ENCODE peak calls at places on chromosomes 4 and X, in nine cellular contexts. One of them, this sample, is unnamed. For H3K9me3 and H3K4me1, the result is how much of the 10 kb centered on the place peaks cover.

GRCh38 chr4:71415491-71415890 is 76.7 kb downstream of the SLC4A4 start:
- DNase-seq in fibroblast of lung: peak
- DNase-seq in IMR-90: peak
- DNase-seq in CD8-positive, alpha-beta T cell: no peak
- DNase-seq in sigmoid colon: no peak
- DNase-seq in psoas muscle: no peak
- DNase-seq in stomach: no peak
- DNase-seq in SJSA1: no peak
- DNase-seq in HCT116: no peak
- DNase-seq in this sample: no peak

GRCh38 chrX:151970661-151971060 is 3.8 kb downstream of the GABRE start:
- DNase-seq in fibroblast of lung: peak
- DNase-seq in IMR-90: peak
- DNase-seq in CD8-positive, alpha-beta T cell: no peak
- DNase-seq in sigmoid colon: peak
- DNase-seq in psoas muscle: peak
- DNase-seq in stomach: peak
- DNase-seq in SJSA1: peak
- DNase-seq in HCT116: no peak
- DNase-seq in this sample: no peak

GRCh38 chrX:52078133-52078532 is 9.2 kb upstream of the MAGED4B start:
- DNase-seq in fibroblast of lung: no peak
- DNase-seq in IMR-90: no peak
- DNase-seq in CD8-positive, alpha-beta T cell: no peak
- DNase-seq in sigmoid colon: no peak
- DNase-seq in psoas muscle: no peak
- DNase-seq in stomach: no peak
- DNase-seq in SJSA1: no peak
- DNase-seq in HCT116: no peak
- DNase-seq in this sample: no peak

GRCh38 chr4:142085631-142086292 is 449.4 kb downstream of the IL15 start:
- DNase-seq in fibroblast of lung: peak
- DNase-seq in IMR-90: no peak
- DNase-seq in CD8-positive, alpha-beta T cell: no peak
- DNase-seq in sigmoid colon: no peak
- DNase-seq in psoas muscle: no peak
- DNase-seq in stomach: no peak
- DNase-seq in SJSA1: no peak
- DNase-seq in HCT116: no peak
- DNase-seq in this sample: no peak

GRCh38 chrX:103446665-103447302 is 70.4 kb downstream of the BEX3 start:
- DNase-seq in fibroblast of lung: peak
- DNase-seq in IMR-90: peak
- DNase-seq in CD8-positive, alpha-beta T cell: no peak
- DNase-seq in sigmoid colon: no peak
- DNase-seq in psoas muscle: no peak
- DNase-seq in stomach: no peak
- DNase-seq in SJSA1: no peak
- DNase-seq in HCT116: no peak
- DNase-seq in this sample: no peak

GRCh38 chr4:123554819-123555499 is 158.4 kb downstream of the SPRY1 start:
- DNase-seq in fibroblast of lung: no peak
- DNase-seq in IMR-90: no peak
- DNase-seq in CD8-positive, alpha-beta T cell: no peak
- DNase-seq in sigmoid colon: no peak
- DNase-seq in psoas muscle: no peak
- DNase-seq in stomach: no peak
- DNase-seq in SJSA1: peak
- DNase-seq in HCT116: no peak
- DNase-seq in this sample: no peak

GRCh38 chrX:123084797-123085196 is 99.3 kb upstream of the GRIA3 start:
- DNase-seq in fibroblast of lung: peak
- DNase-seq in IMR-90: no peak
- DNase-seq in CD8-positive, alpha-beta T cell: no peak
- DNase-seq in sigmoid colon: no peak
- DNase-seq in psoas muscle: no peak
- DNase-seq in stomach: no peak
- DNase-seq in SJSA1: no peak
- DNase-seq in HCT116: no peak
- DNase-seq in this sample: no peak

GRCh38 chrX:3963980-3964379 is 250.5 kb upstream of the PRKX start:
- DNase-seq in fibroblast of lung: no peak
- DNase-seq in IMR-90: no peak
- DNase-seq in CD8-positive, alpha-beta T cell: no peak
- DNase-seq in sigmoid colon: no peak
- DNase-seq in psoas muscle: no peak
- DNase-seq in stomach: no peak
- DNase-seq in SJSA1: no peak
- DNase-seq in HCT116: no peak
- DNase-seq in this sample: no peak

GRCh38 chr4:25767877-25768475 is 94.8 kb downstream of the SEL1L3 start:
- DNase-seq in fibroblast of lung: peak
- DNase-seq in IMR-90: peak
- DNase-seq in CD8-positive, alpha-beta T cell: no peak
- DNase-seq in sigmoid colon: no peak
- DNase-seq in psoas muscle: peak
- DNase-seq in stomach: peak
- DNase-seq in SJSA1: peak
- DNase-seq in HCT116: peak
- DNase-seq in this sample: peak

GRCh38 chr4:109046549-109047171 is 255.8 kb downstream of the COL25A1 start:
- DNase-seq in fibroblast of lung: peak
- DNase-seq in IMR-90: peak
- DNase-seq in CD8-positive, alpha-beta T cell: no peak
- DNase-seq in sigmoid colon: no peak
- DNase-seq in psoas muscle: no peak
- DNase-seq in stomach: no peak
- DNase-seq in SJSA1: no peak
- DNase-seq in HCT116: no peak
- DNase-seq in this sample: no peak

GRCh38 chr4:7806724-7807123 is 132.9 kb downstream of the AFAP1 start:
- DNase-seq in fibroblast of lung: peak
- DNase-seq in IMR-90: no peak
- DNase-seq in CD8-positive, alpha-beta T cell: no peak
- DNase-seq in sigmoid colon: no peak
- DNase-seq in psoas muscle: no peak
- DNase-seq in stomach: no peak
- DNase-seq in SJSA1: no peak
- DNase-seq in HCT116: no peak
- DNase-seq in this sample: no peak

GRCh38 chr4:41538887-41539498 is 1.0 kb downstream of the LIMCH1 start:
- DNase-seq in fibroblast of lung: peak
- DNase-seq in IMR-90: no peak
- DNase-seq in CD8-positive, alpha-beta T cell: no peak
- DNase-seq in sigmoid colon: no peak
- DNase-seq in psoas muscle: peak
- DNase-seq in stomach: no peak
- DNase-seq in SJSA1: peak
- DNase-seq in HCT116: no peak
- DNase-seq in this sample: no peak
- H3K4me3 ChIP-seq in fibroblast of lung: no peak
- H3K4me3 ChIP-seq in IMR-90: no peak
- H3K4me3 ChIP-seq in CD8-positive, alpha-beta T cell: no peak
- H3K4me3 ChIP-seq in sigmoid colon: peak
- H3K4me3 ChIP-seq in psoas muscle: peak
- H3K4me3 ChIP-seq in stomach: no peak
- H3K4me3 ChIP-seq in SJSA1: peak
- H3K4me3 ChIP-seq in HCT116: no peak
- H3K4me3 ChIP-seq in this sample: no peak

GRCh38 chr4:166432125-166432524 is 559.1 kb downstream of the TLL1 start:
- DNase-seq in fibroblast of lung: no peak
- DNase-seq in IMR-90: no peak
- DNase-seq in CD8-positive, alpha-beta T cell: no peak
- DNase-seq in sigmoid colon: no peak
- DNase-seq in psoas muscle: no peak
- DNase-seq in stomach: no peak
- DNase-seq in SJSA1: no peak
- DNase-seq in HCT116: no peak
- DNase-seq in this sample: no peak

GRCh38 chr4:166435449-166435848 is 562.4 kb downstream of the TLL1 start:
- DNase-seq in fibroblast of lung: peak
- DNase-seq in IMR-90: peak
- DNase-seq in CD8-positive, alpha-beta T cell: no peak
- DNase-seq in sigmoid colon: no peak
- DNase-seq in psoas muscle: no peak
- DNase-seq in stomach: no peak
- DNase-seq in SJSA1: peak
- DNase-seq in HCT116: no peak
- DNase-seq in this sample: no peak

DNA sequence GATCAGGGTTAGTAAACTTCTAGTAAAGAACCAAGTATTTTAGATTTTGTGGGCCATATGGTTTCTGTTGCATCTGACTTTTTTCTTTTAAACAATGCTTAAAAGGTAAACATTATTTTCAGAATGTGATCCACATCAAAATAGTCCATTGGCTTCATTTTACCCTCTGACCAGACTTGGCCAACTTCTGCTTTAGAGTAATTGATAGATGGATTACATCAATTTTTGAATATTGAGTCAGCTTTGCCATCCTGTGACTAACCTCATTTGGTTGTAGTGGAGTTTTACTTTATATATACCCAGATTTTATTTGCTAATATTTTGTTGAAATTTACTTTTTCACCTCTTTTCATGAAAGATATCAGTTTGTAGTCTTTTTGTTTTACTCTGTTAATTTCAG is 559.8 kb downstream of the TLL1 start:
- DNase-seq in fibroblast of lung: no peak
- DNase-seq in IMR-90: no peak
- DNase-seq in CD8-positive, alpha-beta T cell: no peak
- DNase-seq in sigmoid colon: no peak
- DNase-seq in psoas muscle: no peak
- DNase-seq in stomach: no peak
- DNase-seq in SJSA1: no peak
- DNase-seq in HCT116: no peak
- DNase-seq in this sample: no peak
- H3K9me3 ChIP-seq in fibroblast of lung: under half
- H3K9me3 ChIP-seq in IMR-90: under half
- H3K9me3 ChIP-seq in CD8-positive, alpha-beta T cell: under half
- H3K9me3 ChIP-seq in sigmoid colon: under half
- H3K9me3 ChIP-seq in psoas muscle: under half
- H3K9me3 ChIP-seq in stomach: under half
- H3K9me3 ChIP-seq in SJSA1: under half
- H3K9me3 ChIP-seq in HCT116: under half
- H3K9me3 ChIP-seq in this sample: under half

GRCh38 chr4:6333301-6334202 is 63.9 kb downstream of the WFS1 start:
- DNase-seq in fibroblast of lung: no peak
- DNase-seq in IMR-90: no peak
- DNase-seq in CD8-positive, alpha-beta T cell: no peak
- DNase-seq in sigmoid colon: no peak
- DNase-seq in psoas muscle: no peak
- DNase-seq in stomach: no peak
- DNase-seq in SJSA1: no peak
- DNase-seq in HCT116: no peak
- DNase-seq in this sample: no peak
- H3K4me1 ChIP-seq in fibroblast of lung: under half
- H3K4me1 ChIP-seq in IMR-90: under half
- H3K4me1 ChIP-seq in CD8-positive, alpha-beta T cell: under half
- H3K4me1 ChIP-seq in sigmoid colon: under half
- H3K4me1 ChIP-seq in psoas muscle: under half
- H3K4me1 ChIP-seq in stomach: under half
- H3K4me1 ChIP-seq in SJSA1: under half
- H3K4me1 ChIP-seq in HCT116: under half
- H3K4me1 ChIP-seq in this sample: under half

DNA sequence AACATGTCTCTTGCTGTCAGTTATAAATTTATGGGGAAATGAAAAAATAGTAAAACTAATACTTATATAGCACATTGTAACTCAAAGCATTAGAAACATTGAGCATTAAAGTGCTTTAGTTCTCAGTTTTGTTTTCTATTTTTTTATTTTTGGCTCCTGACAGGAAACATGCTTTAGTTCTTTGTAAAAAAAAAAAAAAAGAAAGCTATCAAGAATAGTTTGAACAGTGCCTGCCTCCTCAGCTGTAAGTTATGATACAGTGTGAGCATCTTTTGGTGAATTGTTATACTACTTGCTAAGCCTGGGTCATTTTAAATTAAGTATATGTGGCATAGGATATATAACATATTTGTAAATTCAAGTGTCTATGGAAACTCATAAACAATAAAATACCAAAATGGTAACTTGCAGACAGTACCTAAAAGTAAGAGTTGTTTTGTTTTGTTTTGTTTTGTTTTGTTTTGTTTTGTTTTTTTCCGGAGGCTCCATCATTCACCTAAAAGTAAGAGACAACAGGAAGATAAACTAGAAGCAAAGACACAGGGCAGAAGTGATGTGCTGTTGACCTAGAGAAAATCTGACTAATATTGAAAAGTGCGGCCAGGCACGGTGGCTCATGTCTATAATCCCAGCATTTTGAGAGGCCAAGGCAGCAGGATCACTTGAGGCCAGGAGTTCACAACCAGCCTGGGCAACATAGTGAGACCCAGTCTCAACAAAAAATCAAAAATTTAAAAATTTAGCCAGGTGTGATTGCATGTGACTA is 5.4 kb upstream of the CENPC start:
- DNase-seq in fibroblast of lung: no peak
- DNase-seq in IMR-90: no peak
- DNase-seq in CD8-positive, alpha-beta T cell: no peak
- DNase-seq in sigmoid colon: no peak
- DNase-seq in psoas muscle: no peak
- DNase-seq in stomach: no peak
- DNase-seq in SJSA1: no peak
- DNase-seq in HCT116: no peak
- DNase-seq in this sample: no peak
- H3K4me3 ChIP-seq in fibroblast of lung: no peak
- H3K4me3 ChIP-seq in IMR-90: no peak
- H3K4me3 ChIP-seq in CD8-positive, alpha-beta T cell: no peak
- H3K4me3 ChIP-seq in sigmoid colon: no peak
- H3K4me3 ChIP-seq in psoas muscle: no peak
- H3K4me3 ChIP-seq in stomach: no peak
- H3K4me3 ChIP-seq in SJSA1: no peak
- H3K4me3 ChIP-seq in HCT116: no peak
- H3K4me3 ChIP-seq in this sample: no peak

This sample was measured in iPS DF 6.9.